ENCODE peak calls at places on chromosome 21, in five cellular contexts. V, X, G, C and M are unnamed samples.

GRCh38 chr21:38999148-38999547 is 184.1 kb downstream of the PSMG1 start:
- DNase-seq in G (no peak), V (no peak), C (no peak), X (no peak), M (no peak)

GRCh38 chr21:25133939-25134338 is 473.3 kb downstream of the MRPL39 start:
- DNase-seq in X (peak), C (no peak), V (no peak), G (no peak), M (no peak)

GRCh38 chr21:18023099-18023498 is 203.9 kb upstream of the C21orf91 start:
- DNase-seq in C (no peak), V (no peak), G (peak), X (no peak), M (peak)

GRCh38 chr21:43188712-43189151 is 19.9 kb downstream of the CRYAA start:
- DNase-seq in C (peak), V (no peak), G (no peak), X (no peak), M (peak)

GRCh38 chr21:45418301-45419071 is 13.5 kb downstream of the COL18A1 start:
- DNase-seq in G (no peak), X (no peak), C (no peak), V (no peak), M (no peak)

GRCh38 chr21:35825370-35825769 is 235.0 kb downstream of the SETD4 start:
- DNase-seq in G (peak), C (no peak), V (no peak), X (no peak), M (no peak)

GRCh38 chr21:44701541-44701940 is 4.6 kb downstream of the KRTAP10-12 start:
- DNase-seq in C (no peak), G (no peak), X (no peak), V (no peak), M (peak)

GRCh38 chr21:42433946-42434551 is 30.3 kb downstream of the UBASH3A start:
- DNase-seq in X (no peak), C (peak), G (no peak), V (no peak), M (no peak)

GRCh38 chr21:45256021-45256911 is 31.4 kb downstream of the POFUT2 start:
- DNase-seq in X (no peak), G (no peak), V (no peak), C (no peak), M (no peak)

GRCh38 chr21:16305686-16306085 is 575.9 kb downstream of the USP25 start:
- DNase-seq in C (no peak), G (no peak), X (no peak), V (no peak), M (no peak)